ENCODE peak calls at places on chromosomes 13 and 19, in five cellular contexts. J is stimulated activated CD4-positive, alpha-beta T cell treated with anti-CD3 and anti-CD28 coated beads, Interleukin-4, amount 100 ng/mL, for 4 hours; E is HAP-1; N is AG08396; V is GM13977. C is an unnamed sample.

GRCh38 chr19:30719991-30720329 is 347.8 kb downstream of the ZNF536 start:
- DNase-seq in J (no peak), E (no peak), N (peak; percentile 37), V (no peak), C (no peak)

GRCh38 chr19:6423499-6424189 is 967 bp downstream of the KHSRP start:
- DNase-seq in J (peak; percentile 31), E (peak; percentile 55), N (peak; percentile 83), V (peak; percentile 76), C (peak; percentile 70)

GRCh38 chr19:45876411-45877197 is 9.3 kb downstream of the IRF2BP1 start:
- DNase-seq in J (peak; percentile 34), E (no peak), N (no peak), V (peak; percentile 54), C (peak; percentile 76)

GRCh38 chr19:46840157-46840942 is 10.3 kb downstream of the AP2S1 start:
- DNase-seq in J (peak; percentile 42), E (peak; percentile 56), N (peak; percentile 63), V (peak; percentile 78), C (peak; percentile 79)

GRCh38 chr13:53921473-53921872 is 892.9 kb downstream of the OLFM4 start:
- DNase-seq in J (no peak), E (no peak), N (no peak), V (no peak), C (peak; percentile 2)

GRCh38 chr19:37098570-37098969 is 20.3 kb downstream of the ZNF420 start:
- DNase-seq in J (no peak), E (no peak), N (no peak), V (no peak), C (no peak)

GRCh38 chr13:36979361-36980040 is 19.6 kb downstream of the ALG5 start:
- DNase-seq in J (no peak), E (no peak), N (peak; percentile 37), V (no peak), C (no peak)

GRCh38 chr13:39446865-39447264 is 156.1 kb downstream of the LHFPL6 start:
- DNase-seq in J (no peak), E (no peak), N (no peak), V (no peak), C (no peak)

GRCh38 chr13:34730966-34731365 is 211.1 kb upstream of the NBEA start:
- DNase-seq in J (no peak), E (no peak), N (no peak), V (no peak), C (no peak)

GRCh38 chr13:111006508-111007031 is 91.7 kb upstream of the ANKRD10 start:
- DNase-seq in J (no peak), E (no peak), N (peak; percentile 82), V (no peak), C (no peak)

GRCh38 chr13:46057251-46058015 is 4.9 kb upstream of the ZC3H13 start:
- DNase-seq in J (no peak), E (peak; percentile 12), N (no peak), V (no peak), C (no peak)

GRCh38 chr13:28449826-28450773 is 44.8 kb downstream of the FLT1 start:
- DNase-seq in J (no peak), E (no peak), N (no peak), V (no peak), C (no peak)

GRCh38 chr13:94706854-94707399 is 5.4 kb downstream of the SOX21 start:
- DNase-seq in J (no peak), E (peak; percentile 100), N (no peak), V (peak; percentile 21), C (peak; percentile 21)

GRCh38 chr13:57673197-57673596 is 41.7 kb downstream of the PCDH17 start:
- DNase-seq in J (no peak), E (peak; percentile 54), N (no peak), V (no peak), C (no peak)

GRCh38 chr13:21436582-21436981 is 22.5 kb downstream of the ZDHHC20 start:
- DNase-seq in J (no peak), E (no peak), N (no peak), V (no peak), C (no peak)

GRCh38 chr13:21075303-21076264 is 14.2 kb upstream of the LATS2 start:
- DNase-seq in J (peak; percentile 14), E (peak; percentile 32), N (no peak), V (peak; percentile 69), C (peak; percentile 65)

GRCh38 chr13:23505007-23505406 is 65.2 kb upstream of the TNFRSF19 start:
- DNase-seq in J (no peak), E (no peak), N (peak; percentile 14), V (no peak), C (no peak)

GRCh38 chr19:21604941-21605548 is 99.6 kb downstream of the ZNF429 start:
- DNase-seq in J (no peak), E (no peak), N (no peak), V (no peak), C (no peak)

GRCh38 chr19:33796164-33797100 is at the start of gene KCTD15:
- DNase-seq in J (peak; percentile 39), E (peak; percentile 64), N (peak; percentile 53), V (no peak), C (no peak)

GRCh38 chr19:13117772-13118423 is at the start of gene NACC1:
- DNase-seq in J (peak; percentile 91), E (peak; percentile 86), N (peak; percentile 98), V (peak; percentile 99), C (peak; percentile 99)

GRCh38 chr19:9453953-9454352 is 18.6 kb upstream of the ZNF266 start:
- DNase-seq in J (no peak), E (no peak), N (no peak), V (no peak), C (no peak)

GRCh38 chr19:12194827-12195500 is 32.1 kb downstream of the ZNF136 start:
- DNase-seq in J (peak; percentile 70), E (no peak), N (peak; percentile 51), V (peak; percentile 37), C (peak; percentile 51)

GRCh38 chr13:50914301-50914700 is 4.7 kb downstream of the RNASEH2B start:
- DNase-seq in J (no peak), E (no peak), N (no peak), V (no peak), C (no peak)

GRCh38 chr13:80508031-80508430 is 167.1 kb upstream of the SPRY2 start:
- DNase-seq in J (no peak), E (no peak), N (no peak), V (no peak), C (no peak)

GRCh38 chr13:34672631-34673030 is 269.4 kb upstream of the NBEA start:
- DNase-seq in J (no peak), E (no peak), N (no peak), V (no peak), C (no peak)

GRCh38 chr19:46513461-46514236 is 18.0 kb upstream of the PNMA8B start:
- DNase-seq in J (peak; percentile 87), E (peak; percentile 69), N (peak; percentile 88), V (peak; percentile 74), C (peak; percentile 87)

GRCh38 chr13:110799246-110800236 is 86.0 kb downstream of the ING1 start:
- DNase-seq in J (no peak), E (no peak), N (peak; percentile 74), V (no peak), C (no peak)

GRCh38 chr13:67094952-67095351 is 135.2 kb downstream of the PCDH9 start:
- DNase-seq in J (no peak), E (no peak), N (no peak), V (no peak), C (no peak)

C was measured in GM13976.